ENCODE peak calls at places on chromosomes 5 and 9, in five cellular contexts. R is lung microvascular endothelial cell; F is activated naive CD8-positive, alpha-beta T cell treated with anti-CD3 and anti-CD28 coated beads, Interleukin-2, amount 50 U/mL, for 24 hours; L is hepatic stellate cell; P is foreskin fibroblast. C is an unnamed sample.

GRCh38 chr9:89021154-89021803 is 30.0 kb downstream of the S1PR3 start:
- DNase-seq in P (peak; percentile 91), L (peak; percentile 77), F (no peak), R (peak; percentile 46), C (peak; percentile 54)

GRCh38 chr5:123476696-123477095 is 35.3 kb upstream of the CSNK1G3 start:
- DNase-seq in P (no peak), R (no peak), F (no peak), L (no peak), C (no peak)

GRCh38 chr9:108756746-108757490 is 98.9 kb downstream of the ACTL7B start:
- DNase-seq in F (no peak), L (no peak), R (no peak), P (no peak), C (no peak)

GRCh38 chr9:121674952-121675351 is 23.5 kb downstream of the DAB2IP start:
- DNase-seq in L (peak; percentile 67), R (peak; percentile 44), P (peak; percentile 80), F (no peak), C (no peak)

GRCh38 chr5:132389453-132390286 is 20.2 kb downstream of the SLC22A5 start:
- DNase-seq in P (peak; percentile 99), R (peak; percentile 98), L (peak; percentile 94), F (no peak), C (peak; percentile 93)

GRCh38 chr5:36237756-36238155 is 4.0 kb downstream of the NADK2 start:
- DNase-seq in P (no peak), R (no peak), F (no peak), L (no peak), C (no peak)

GRCh38 chr5:44332360-44332971 is 56.8 kb downstream of the FGF10 start:
- DNase-seq in P (peak; percentile 51), R (peak; percentile 53), F (no peak), L (peak; percentile 0), C (peak; percentile 25)

GRCh38 chr9:85040806-85041575 is 371.5 kb downstream of the NTRK2 start:
- DNase-seq in R (no peak), L (no peak), F (no peak), P (no peak), C (no peak)

GRCh38 chr5:120199559-120199958 is 264.5 kb upstream of the PRR16 start:
- DNase-seq in F (no peak), L (no peak), P (no peak), R (no peak), C (no peak)

GRCh38 chr9:89803403-89803802 is 198.6 kb downstream of the GADD45G start:
- DNase-seq in L (no peak), R (no peak), F (no peak), P (no peak), C (no peak)

GRCh38 chr9:573551-574410 is 267.7 kb upstream of the DMRT1 start:
- DNase-seq in P (no peak), F (no peak), L (no peak), R (no peak), C (peak; percentile 9)

GRCh38 chr9:2662496-2662895 is 40.9 kb downstream of the VLDLR start:
- DNase-seq in F (no peak), R (peak; percentile 27), P (peak; percentile 26), L (peak; percentile 8), C (no peak)

GRCh38 chr5:126866837-126867236 is 89.9 kb downstream of the LMNB1 start:
- DNase-seq in P (peak; percentile 39), F (no peak), R (peak; percentile 46), L (no peak), C (no peak)

GRCh38 chr5:92402045-92402444 is 1018.9 kb upstream of the ARRDC3 start:
- DNase-seq in F (no peak), P (peak; percentile 44), R (peak; percentile 7), L (no peak), C (no peak)

GRCh38 chr9:119853126-119853525 is 483.9 kb upstream of the BRINP1 start:
- DNase-seq in R (no peak), P (no peak), L (no peak), F (no peak), C (no peak)

GRCh38 chr5:118953652-118954005 is 34.7 kb downstream of the DTWD2 start:
- DNase-seq in R (no peak), L (no peak), P (no peak), F (no peak), C (no peak)

GRCh38 chr5:53368516-53368915 is 111.9 kb upstream of the FST start:
- DNase-seq in P (peak; percentile 86), R (peak; percentile 74), L (no peak), F (no peak), C (no peak)

GRCh38 chr5:118479285-118479684 is 509.1 kb downstream of the DTWD2 start:
- DNase-seq in F (no peak), R (no peak), P (no peak), L (no peak), C (no peak)

GRCh38 chr9:4137234-4137633 is 162.6 kb downstream of the GLIS3 start:
- DNase-seq in P (peak; percentile 95), R (peak; percentile 92), F (no peak), L (peak; percentile 50), C (peak; percentile 79)

GRCh38 chr5:151675225-151675955 is 11.3 kb downstream of the SPARC start:
- DNase-seq in L (no peak), P (peak; percentile 71), R (peak; percentile 88), F (no peak), C (peak; percentile 10)

GRCh38 chr5:116388564-116389258 is 185.9 kb downstream of the SEMA6A start:
- DNase-seq in F (no peak), R (peak; percentile 74), P (no peak), L (no peak), C (no peak)

GRCh38 chr9:90062982-90063381 is 458.2 kb downstream of the GADD45G start:
- DNase-seq in P (no peak), F (no peak), R (no peak), L (no peak), C (no peak)

GRCh38 chr5:111237470-111237869 is 13.3 kb downstream of the CAMK4 start:
- DNase-seq in R (no peak), P (peak; percentile 15), L (no peak), F (no peak), C (no peak)

GRCh38 chr5:96919754-96920197 is 16.1 kb upstream of the LNPEP start:
- DNase-seq in L (no peak), F (no peak), R (no peak), P (no peak), C (no peak)

GRCh38 chr9:87375397-87376073 is 122.1 kb upstream of the DAPK1 start:
- DNase-seq in R (no peak), L (no peak), F (no peak), P (peak; percentile 7), C (no peak)

GRCh38 chr5:180464603-180464970 is 29.6 kb upstream of the CNOT6 start:
- DNase-seq in F (no peak), L (no peak), R (no peak), P (no peak), C (no peak)

GRCh38 chr9:128835246-128836210 is 5.9 kb upstream of the SPOUT1 start:
- DNase-seq in R (no peak), L (no peak), F (no peak), P (no peak), C (no peak)

GRCh38 chr5:131536211-131536826 is 98.7 kb downstream of the RAPGEF6 start:
- DNase-seq in R (no peak), L (no peak), F (no peak), P (peak; percentile 39), C (no peak)

GRCh38 chr9:127074561-127075548 is 47.6 kb downstream of the ANGPTL2 start:
- DNase-seq in F (no peak), R (peak; percentile 53), L (no peak), P (no peak), C (no peak)

GRCh38 chr9:94903961-94904421 is 177.5 kb downstream of the AOPEP start:
- DNase-seq in R (no peak), F (no peak), L (peak; percentile 55), P (peak; percentile 80), C (no peak)

GRCh38 chr9:93132287-93132927 is 1.6 kb downstream of the NINJ1 start:
- DNase-seq in R (peak; percentile 27), F (no peak), L (peak; percentile 62), P (peak; percentile 45), C (peak; percentile 45)

GRCh38 chr9:108671794-108672193 is 184.0 kb downstream of the ACTL7B start:
- DNase-seq in R (no peak), F (no peak), L (no peak), P (peak; percentile 95), C (no peak)